ENCODE peak calls at places on chromosomes 5 and 9, in seven cellular contexts. One of them, this sample, is unnamed.

GRCh38 chr5:94276751-94277150 is 341.7 kb downstream of the KIAA0825 start:
- DNase-seq in testis: no peak
- DNase-seq in GM13976: no peak
- DNase-seq in Ammon's horn: no peak
- DNase-seq in pulmonary artery endothelial cell: no peak
- DNase-seq in cardiac fibroblast: peak; percentile 19
- DNase-seq in dermis microvascular lymphatic vessel endothelial cell: no peak
- DNase-seq in this sample: no peak

GRCh38 chr5:60492958-60493357 is 207.0 kb downstream of the DEPDC1B start:
- DNase-seq in testis: no peak
- DNase-seq in GM13976: no peak
- DNase-seq in Ammon's horn: no peak
- DNase-seq in pulmonary artery endothelial cell: no peak
- DNase-seq in cardiac fibroblast: peak; percentile 18
- DNase-seq in dermis microvascular lymphatic vessel endothelial cell: no peak
- DNase-seq in this sample: no peak

GRCh38 chr9:86941196-86941595 is 6.1 kb downstream of the GAS1 start:
- DNase-seq in testis: no peak
- DNase-seq in GM13976: no peak
- DNase-seq in Ammon's horn: no peak
- DNase-seq in pulmonary artery endothelial cell: no peak
- DNase-seq in cardiac fibroblast: no peak
- DNase-seq in dermis microvascular lymphatic vessel endothelial cell: no peak
- DNase-seq in this sample: no peak

GRCh38 chr5:10333154-10334006 is 20.1 kb upstream of the MARCHF6 start:
- DNase-seq in testis: peak; percentile 33
- DNase-seq in GM13976: peak; percentile 74
- DNase-seq in Ammon's horn: no peak
- DNase-seq in pulmonary artery endothelial cell: no peak
- DNase-seq in cardiac fibroblast: no peak
- DNase-seq in dermis microvascular lymphatic vessel endothelial cell: peak; percentile 11
- DNase-seq in this sample: peak; percentile 74

GRCh38 chr5:36836831-36837230 is 39.7 kb upstream of the NIPBL start:
- DNase-seq in testis: no peak
- DNase-seq in GM13976: no peak
- DNase-seq in Ammon's horn: peak; percentile 49
- DNase-seq in pulmonary artery endothelial cell: no peak
- DNase-seq in cardiac fibroblast: no peak
- DNase-seq in dermis microvascular lymphatic vessel endothelial cell: peak; percentile 25
- DNase-seq in this sample: no peak

GRCh38 chr9:130330202-130330601 is 64.6 kb downstream of the HMCN2 start:
- DNase-seq in testis: no peak
- DNase-seq in GM13976: no peak
- DNase-seq in Ammon's horn: no peak
- DNase-seq in pulmonary artery endothelial cell: no peak
- DNase-seq in cardiac fibroblast: no peak
- DNase-seq in dermis microvascular lymphatic vessel endothelial cell: no peak
- DNase-seq in this sample: no peak

GRCh38 chr9:130453487-130453886 is 8.7 kb downstream of the ASS1 start:
- DNase-seq in testis: peak; percentile 88
- DNase-seq in GM13976: no peak
- DNase-seq in Ammon's horn: no peak
- DNase-seq in pulmonary artery endothelial cell: peak; percentile 69
- DNase-seq in cardiac fibroblast: peak; percentile 43
- DNase-seq in dermis microvascular lymphatic vessel endothelial cell: peak; percentile 89
- DNase-seq in this sample: peak; percentile 81

GRCh38 chr9:123033864-123034598 is 564 bp downstream of the GPR21 start:
- DNase-seq in testis: no peak
- DNase-seq in GM13976: no peak
- DNase-seq in Ammon's horn: peak; percentile 27
- DNase-seq in pulmonary artery endothelial cell: no peak
- DNase-seq in cardiac fibroblast: peak; percentile 49
- DNase-seq in dermis microvascular lymphatic vessel endothelial cell: no peak
- DNase-seq in this sample: no peak

GRCh38 chr9:105064248-105065118 is 136.5 kb upstream of the ABCA1 start:
- DNase-seq in testis: peak; percentile 95
- DNase-seq in GM13976: no peak
- DNase-seq in Ammon's horn: peak; percentile 94
- DNase-seq in pulmonary artery endothelial cell: peak; percentile 17
- DNase-seq in cardiac fibroblast: peak; percentile 99
- DNase-seq in dermis microvascular lymphatic vessel endothelial cell: peak; percentile 33
- DNase-seq in this sample: peak; percentile 93

GRCh38 chr5:77643654-77644404 is 5.3 kb upstream of the OTP start:
- DNase-seq in testis: no peak
- DNase-seq in GM13976: peak; percentile 44
- DNase-seq in Ammon's horn: no peak
- DNase-seq in pulmonary artery endothelial cell: no peak
- DNase-seq in cardiac fibroblast: no peak
- DNase-seq in dermis microvascular lymphatic vessel endothelial cell: no peak
- DNase-seq in this sample: no peak

GRCh38 chr5:152058267-152058666 is 133.6 kb upstream of the GLRA1 start:
- DNase-seq in testis: peak; percentile 72
- DNase-seq in GM13976: no peak
- DNase-seq in Ammon's horn: no peak
- DNase-seq in pulmonary artery endothelial cell: no peak
- DNase-seq in cardiac fibroblast: no peak
- DNase-seq in dermis microvascular lymphatic vessel endothelial cell: no peak
- DNase-seq in this sample: no peak

GRCh38 chr9:38393128-38393809 is 767 bp downstream of the ALDH1B1 start:
- DNase-seq in testis: no peak
- DNase-seq in GM13976: peak; percentile 42
- DNase-seq in Ammon's horn: no peak
- DNase-seq in pulmonary artery endothelial cell: no peak
- DNase-seq in cardiac fibroblast: peak; percentile 7
- DNase-seq in dermis microvascular lymphatic vessel endothelial cell: no peak
- DNase-seq in this sample: no peak

GRCh38 chr5:172830876-172831662 is 3.0 kb upstream of the ERGIC1 start:
- DNase-seq in testis: no peak
- DNase-seq in GM13976: no peak
- DNase-seq in Ammon's horn: no peak
- DNase-seq in pulmonary artery endothelial cell: peak; percentile 15
- DNase-seq in cardiac fibroblast: peak; percentile 97
- DNase-seq in dermis microvascular lymphatic vessel endothelial cell: peak; percentile 94
- DNase-seq in this sample: no peak

GRCh38 chr5:3542769-3543168 is 52.9 kb upstream of the IRX1 start:
- DNase-seq in testis: no peak
- DNase-seq in GM13976: no peak
- DNase-seq in Ammon's horn: no peak
- DNase-seq in pulmonary artery endothelial cell: no peak
- DNase-seq in cardiac fibroblast: no peak
- DNase-seq in dermis microvascular lymphatic vessel endothelial cell: no peak
- DNase-seq in this sample: no peak

GRCh38 chr5:35458824-35459207 is 158.8 kb upstream of the SPEF2 start:
- DNase-seq in testis: peak; percentile 45
- DNase-seq in GM13976: no peak
- DNase-seq in Ammon's horn: no peak
- DNase-seq in pulmonary artery endothelial cell: no peak
- DNase-seq in cardiac fibroblast: no peak
- DNase-seq in dermis microvascular lymphatic vessel endothelial cell: no peak
- DNase-seq in this sample: no peak

GRCh38 chr5:83244516-83244915 is 167.2 kb downstream of the XRCC4 start:
- DNase-seq in testis: no peak
- DNase-seq in GM13976: no peak
- DNase-seq in Ammon's horn: no peak
- DNase-seq in pulmonary artery endothelial cell: no peak
- DNase-seq in cardiac fibroblast: no peak
- DNase-seq in dermis microvascular lymphatic vessel endothelial cell: no peak
- DNase-seq in this sample: no peak

GRCh38 chr9:94812343-94812742 is 85.8 kb downstream of the AOPEP start:
- DNase-seq in testis: no peak
- DNase-seq in GM13976: no peak
- DNase-seq in Ammon's horn: no peak
- DNase-seq in pulmonary artery endothelial cell: no peak
- DNase-seq in cardiac fibroblast: peak; percentile 76
- DNase-seq in dermis microvascular lymphatic vessel endothelial cell: no peak
- DNase-seq in this sample: no peak

GRCh38 chr9:136726631-136727191 is 14.3 kb downstream of the DIPK1B start:
- DNase-seq in testis: no peak
- DNase-seq in GM13976: peak; percentile 81
- DNase-seq in Ammon's horn: no peak
- DNase-seq in pulmonary artery endothelial cell: no peak
- DNase-seq in cardiac fibroblast: peak; percentile 41
- DNase-seq in dermis microvascular lymphatic vessel endothelial cell: no peak
- DNase-seq in this sample: peak; percentile 15

GRCh38 chr9:16126042-16126441 is 573.2 kb downstream of the CCDC171 start:
- DNase-seq in testis: no peak
- DNase-seq in GM13976: no peak
- DNase-seq in Ammon's horn: no peak
- DNase-seq in pulmonary artery endothelial cell: no peak
- DNase-seq in cardiac fibroblast: peak; percentile 52
- DNase-seq in dermis microvascular lymphatic vessel endothelial cell: no peak
- DNase-seq in this sample: no peak

GRCh38 chr5:32627219-32627880 is 42.0 kb downstream of the SUB1 start:
- DNase-seq in testis: no peak
- DNase-seq in GM13976: no peak
- DNase-seq in Ammon's horn: no peak
- DNase-seq in pulmonary artery endothelial cell: no peak
- DNase-seq in cardiac fibroblast: peak; percentile 53
- DNase-seq in dermis microvascular lymphatic vessel endothelial cell: no peak
- DNase-seq in this sample: no peak

GRCh38 chr5:90940227-90940995 is 381.8 kb downstream of the ADGRV1 start:
- DNase-seq in testis: peak; percentile 16
- DNase-seq in GM13976: peak; percentile 61
- DNase-seq in Ammon's horn: no peak
- DNase-seq in pulmonary artery endothelial cell: no peak
- DNase-seq in cardiac fibroblast: peak; percentile 63
- DNase-seq in dermis microvascular lymphatic vessel endothelial cell: no peak
- DNase-seq in this sample: no peak

GRCh38 chr5:139693676-139694364 is 45.7 kb downstream of the CXXC5 start:
- DNase-seq in testis: no peak
- DNase-seq in GM13976: no peak
- DNase-seq in Ammon's horn: no peak
- DNase-seq in pulmonary artery endothelial cell: no peak
- DNase-seq in cardiac fibroblast: no peak
- DNase-seq in dermis microvascular lymphatic vessel endothelial cell: no peak
- DNase-seq in this sample: peak; percentile 4

GRCh38 chr5:15682566-15682965 is 182.6 kb downstream of the FBXL7 start:
- DNase-seq in testis: no peak
- DNase-seq in GM13976: no peak
- DNase-seq in Ammon's horn: no peak
- DNase-seq in pulmonary artery endothelial cell: no peak
- DNase-seq in cardiac fibroblast: no peak
- DNase-seq in dermis microvascular lymphatic vessel endothelial cell: no peak
- DNase-seq in this sample: no peak

GRCh38 chr9:127780126-127780885 is 1.8 kb upstream of the SH2D3C start:
- DNase-seq in testis: no peak
- DNase-seq in GM13976: no peak
- DNase-seq in Ammon's horn: peak; percentile 75
- DNase-seq in pulmonary artery endothelial cell: no peak
- DNase-seq in cardiac fibroblast: no peak
- DNase-seq in dermis microvascular lymphatic vessel endothelial cell: no peak
- DNase-seq in this sample: no peak

GRCh38 chr9:123763910-123764588 is 165.9 kb downstream of the DENND1A start:
- DNase-seq in testis: no peak
- DNase-seq in GM13976: no peak
- DNase-seq in Ammon's horn: no peak
- DNase-seq in pulmonary artery endothelial cell: no peak
- DNase-seq in cardiac fibroblast: peak; percentile 84
- DNase-seq in dermis microvascular lymphatic vessel endothelial cell: no peak
- DNase-seq in this sample: no peak

GRCh38 chr5:6773342-6774035 is 60.3 kb downstream of the TENT4A start:
- DNase-seq in testis: no peak
- DNase-seq in GM13976: no peak
- DNase-seq in Ammon's horn: peak; percentile 25
- DNase-seq in pulmonary artery endothelial cell: no peak
- DNase-seq in cardiac fibroblast: no peak
- DNase-seq in dermis microvascular lymphatic vessel endothelial cell: no peak
- DNase-seq in this sample: no peak

GRCh38 chr5:10576121-10576789 is 12.4 kb downstream of the ANKRD33B start:
- DNase-seq in testis: peak; percentile 3
- DNase-seq in GM13976: no peak
- DNase-seq in Ammon's horn: no peak
- DNase-seq in pulmonary artery endothelial cell: no peak
- DNase-seq in cardiac fibroblast: no peak
- DNase-seq in dermis microvascular lymphatic vessel endothelial cell: no peak
- DNase-seq in this sample: no peak

GRCh38 chr5:57960569-57960968 is 478.0 kb upstream of the ACTBL2 start:
- DNase-seq in testis: no peak
- DNase-seq in GM13976: no peak
- DNase-seq in Ammon's horn: no peak
- DNase-seq in pulmonary artery endothelial cell: no peak
- DNase-seq in cardiac fibroblast: no peak
- DNase-seq in dermis microvascular lymphatic vessel endothelial cell: no peak
- DNase-seq in this sample: no peak

GRCh38 chr9:136685792-136686533 is 1.3 kb downstream of the AGPAT2 start:
- DNase-seq in testis: no peak
- DNase-seq in GM13976: no peak
- DNase-seq in Ammon's horn: no peak
- DNase-seq in pulmonary artery endothelial cell: no peak
- DNase-seq in cardiac fibroblast: no peak
- DNase-seq in dermis microvascular lymphatic vessel endothelial cell: no peak
- DNase-seq in this sample: no peak

GRCh38 chr5:35853652-35854051 is 3.0 kb upstream of the IL7R start:
- DNase-seq in testis: peak; percentile 47
- DNase-seq in GM13976: no peak
- DNase-seq in Ammon's horn: no peak
- DNase-seq in pulmonary artery endothelial cell: no peak
- DNase-seq in cardiac fibroblast: no peak
- DNase-seq in dermis microvascular lymphatic vessel endothelial cell: no peak
- DNase-seq in this sample: no peak

GRCh38 chr5:94396687-94397086 is 221.7 kb downstream of the KIAA0825 start:
- DNase-seq in testis: no peak
- DNase-seq in GM13976: no peak
- DNase-seq in Ammon's horn: no peak
- DNase-seq in pulmonary artery endothelial cell: no peak
- DNase-seq in cardiac fibroblast: no peak
- DNase-seq in dermis microvascular lymphatic vessel endothelial cell: no peak
- DNase-seq in this sample: no peak

GRCh38 chr5:73912755-73913365 is 286.9 kb downstream of the ARHGEF28 start:
- DNase-seq in testis: no peak
- DNase-seq in GM13976: peak; percentile 25
- DNase-seq in Ammon's horn: no peak
- DNase-seq in pulmonary artery endothelial cell: no peak
- DNase-seq in cardiac fibroblast: no peak
- DNase-seq in dermis microvascular lymphatic vessel endothelial cell: no peak
- DNase-seq in this sample: no peak

GRCh38 chr5:61673007-61673735 is 341.1 kb downstream of the ZSWIM6 start:
- DNase-seq in testis: no peak
- DNase-seq in GM13976: no peak
- DNase-seq in Ammon's horn: no peak
- DNase-seq in pulmonary artery endothelial cell: no peak
- DNase-seq in cardiac fibroblast: peak; percentile 25
- DNase-seq in dermis microvascular lymphatic vessel endothelial cell: no peak
- DNase-seq in this sample: no peak

GRCh38 chr9:135803441-135803840 is 101.5 kb downstream of the KCNT1 start:
- DNase-seq in testis: no peak
- DNase-seq in GM13976: no peak
- DNase-seq in Ammon's horn: no peak
- DNase-seq in pulmonary artery endothelial cell: no peak
- DNase-seq in cardiac fibroblast: no peak
- DNase-seq in dermis microvascular lymphatic vessel endothelial cell: no peak
- DNase-seq in this sample: peak; percentile 57

GRCh38 chr5:55551298-55551846 is 16.6 kb upstream of the PLPP1 start:
- DNase-seq in testis: no peak
- DNase-seq in GM13976: no peak
- DNase-seq in Ammon's horn: no peak
- DNase-seq in pulmonary artery endothelial cell: no peak
- DNase-seq in cardiac fibroblast: no peak
- DNase-seq in dermis microvascular lymphatic vessel endothelial cell: no peak
- DNase-seq in this sample: no peak

GRCh38 chr9:105241356-105242043 is 3.0 kb upstream of the SLC44A1 start:
- DNase-seq in testis: no peak
- DNase-seq in GM13976: no peak
- DNase-seq in Ammon's horn: no peak
- DNase-seq in pulmonary artery endothelial cell: no peak
- DNase-seq in cardiac fibroblast: no peak
- DNase-seq in dermis microvascular lymphatic vessel endothelial cell: no peak
- DNase-seq in this sample: no peak

GRCh38 chr9:12680341-12680740 is 12.8 kb upstream of the TYRP1 start:
- DNase-seq in testis: no peak
- DNase-seq in GM13976: no peak
- DNase-seq in Ammon's horn: no peak
- DNase-seq in pulmonary artery endothelial cell: peak; percentile 50
- DNase-seq in cardiac fibroblast: peak; percentile 40
- DNase-seq in dermis microvascular lymphatic vessel endothelial cell: no peak
- DNase-seq in this sample: no peak

GRCh38 chr9:104961238-104961637 is 33.3 kb upstream of the ABCA1 start:
- DNase-seq in testis: no peak
- DNase-seq in GM13976: peak; percentile 32
- DNase-seq in Ammon's horn: no peak
- DNase-seq in pulmonary artery endothelial cell: no peak
- DNase-seq in cardiac fibroblast: peak; percentile 75
- DNase-seq in dermis microvascular lymphatic vessel endothelial cell: no peak
- DNase-seq in this sample: no peak